ENCODE peak calls at places on chromosome 3, in six cellular contexts. Y, E, K, Q, G and P are unnamed samples.

GRCh38 chr3:35640736-35641135 is 1.4 kb downstream of the ARPP21 start:
- DNase-seq in K (no peak), E (no peak), G (no peak), Q (no peak), Y (no peak), P (no peak)

GRCh38 chr3:49799761-49800160 is at the start of gene CDHR4:
- DNase-seq in K (no peak), Y (no peak), G (no peak), Q (no peak), E (peak; percentile 43), P (no peak)

GRCh38 chr3:8607285-8608040 is 37.1 kb downstream of the SSUH2 start:
- DNase-seq in Q (peak; percentile 52), K (no peak), E (no peak), Y (peak; percentile 6), G (peak; percentile 44), P (no peak)

GRCh38 chr3:121975702-121976302 is 46.2 kb downstream of the ILDR1 start:
- DNase-seq in K (no peak), Q (no peak), G (no peak), E (no peak), Y (no peak), P (no peak)

GRCh38 chr3:113231827-113232253 is 20.5 kb downstream of the BOC start:
- DNase-seq in Y (peak; percentile 83), G (no peak), Q (no peak), K (peak; percentile 9), E (peak; percentile 74), P (peak; percentile 37)

GRCh38 chr3:135781026-135781815 is 184.3 kb upstream of the PPP2R3A start:
- DNase-seq in K (no peak), Y (no peak), Q (no peak), E (no peak), G (no peak), P (no peak)

GRCh38 chr3:75906555-75907112 is 121.3 kb upstream of the ZNF717 start:
- DNase-seq in K (no peak), E (no peak), Q (peak; percentile 24), Y (peak; percentile 60), G (no peak), P (no peak)

GRCh38 chr3:31354373-31354772 is 178.4 kb upstream of the STT3B start:
- DNase-seq in E (no peak), G (no peak), Y (no peak), Q (no peak), K (no peak), P (no peak)

GRCh38 chr3:156483426-156483825 is 71.5 kb downstream of the SSR3 start:
- DNase-seq in Y (no peak), Q (no peak), G (no peak), K (no peak), E (peak; percentile 73), P (peak; percentile 77)

GRCh38 chr3:170811928-170812591 is 57.9 kb downstream of the RPL22L1 start:
- DNase-seq in E (peak; percentile 85), Q (peak; percentile 55), G (peak; percentile 67), Y (peak; percentile 69), K (peak; percentile 86), P (no peak)

GRCh38 chr3:127667119-127667681 is 5.6 kb upstream of the ABTB1 start:
- DNase-seq in K (no peak), Q (peak; percentile 54), Y (no peak), G (peak; percentile 21), E (no peak), P (no peak)